ENCODE peak calls at places on chromosomes 5 and 9, in six cellular contexts. One of them, this sample, is unnamed.

GRCh38 chr5:172688735-172689572 is 47.9 kb downstream of the NEURL1B start:
- DNase-seq in activated gamma-delta T cell treated with anti-CD3 and anti-CD28 coated beads, Interleukin-2, amount 50 U/mL, for 16 hours: no peak
- DNase-seq in SJSA1: no peak
- DNase-seq in foreskin keratinocyte: peak; percentile 38
- DNase-seq in stimulated activated naive CD4-positive, alpha-beta T cell: peak; percentile 18
- DNase-seq in SK-MEL-5: no peak
- DNase-seq in this sample: no peak

GRCh38 chr5:142508027-142508426 is 177.9 kb downstream of the FGF1 start:
- DNase-seq in stimulated activated naive CD4-positive, alpha-beta T cell: no peak
- DNase-seq in SJSA1: no peak
- DNase-seq in SK-MEL-5: no peak
- DNase-seq in activated gamma-delta T cell treated with anti-CD3 and anti-CD28 coated beads, Interleukin-2, amount 50 U/mL, for 16 hours: no peak
- DNase-seq in foreskin keratinocyte: no peak
- DNase-seq in this sample: no peak

GRCh38 chr5:72464071-72464470 is 43.1 kb downstream of the ZNF366 start:
- DNase-seq in SK-MEL-5: no peak
- DNase-seq in activated gamma-delta T cell treated with anti-CD3 and anti-CD28 coated beads, Interleukin-2, amount 50 U/mL, for 16 hours: no peak
- DNase-seq in foreskin keratinocyte: peak; percentile 83
- DNase-seq in SJSA1: no peak
- DNase-seq in stimulated activated naive CD4-positive, alpha-beta T cell: no peak
- DNase-seq in this sample: no peak

GRCh38 chr5:140151719-140152609 is 23.0 kb upstream of the CYSTM1 start:
- DNase-seq in SK-MEL-5: no peak
- DNase-seq in activated gamma-delta T cell treated with anti-CD3 and anti-CD28 coated beads, Interleukin-2, amount 50 U/mL, for 16 hours: no peak
- DNase-seq in foreskin keratinocyte: no peak
- DNase-seq in SJSA1: no peak
- DNase-seq in stimulated activated naive CD4-positive, alpha-beta T cell: no peak
- DNase-seq in this sample: no peak

GRCh38 chr9:4769321-4770080 is 23.2 kb upstream of the RCL1 start:
- DNase-seq in SJSA1: no peak
- DNase-seq in stimulated activated naive CD4-positive, alpha-beta T cell: no peak
- DNase-seq in activated gamma-delta T cell treated with anti-CD3 and anti-CD28 coated beads, Interleukin-2, amount 50 U/mL, for 16 hours: no peak
- DNase-seq in foreskin keratinocyte: peak; percentile 66
- DNase-seq in SK-MEL-5: no peak
- DNase-seq in this sample: no peak

GRCh38 chr9:22863106-22863505 is 416.5 kb downstream of the DMRTA1 start:
- DNase-seq in SK-MEL-5: no peak
- DNase-seq in SJSA1: no peak
- DNase-seq in stimulated activated naive CD4-positive, alpha-beta T cell: no peak
- DNase-seq in activated gamma-delta T cell treated with anti-CD3 and anti-CD28 coated beads, Interleukin-2, amount 50 U/mL, for 16 hours: no peak
- DNase-seq in foreskin keratinocyte: no peak
- DNase-seq in this sample: no peak

GRCh38 chr5:143828710-143829109 is 16.7 kb downstream of the HMHB1 start:
- DNase-seq in foreskin keratinocyte: no peak
- DNase-seq in stimulated activated naive CD4-positive, alpha-beta T cell: no peak
- DNase-seq in SK-MEL-5: no peak
- DNase-seq in activated gamma-delta T cell treated with anti-CD3 and anti-CD28 coated beads, Interleukin-2, amount 50 U/mL, for 16 hours: no peak
- DNase-seq in SJSA1: no peak
- DNase-seq in this sample: no peak

GRCh38 chr9:33913541-33913940 is 96.6 kb downstream of the UBE2R2 start:
- DNase-seq in activated gamma-delta T cell treated with anti-CD3 and anti-CD28 coated beads, Interleukin-2, amount 50 U/mL, for 16 hours: no peak
- DNase-seq in stimulated activated naive CD4-positive, alpha-beta T cell: no peak
- DNase-seq in SJSA1: no peak
- DNase-seq in SK-MEL-5: no peak
- DNase-seq in foreskin keratinocyte: no peak
- DNase-seq in this sample: no peak

GRCh38 chr5:171272996-171273970 is 35.8 kb upstream of the TLX3 start:
- DNase-seq in stimulated activated naive CD4-positive, alpha-beta T cell: no peak
- DNase-seq in SJSA1: no peak
- DNase-seq in activated gamma-delta T cell treated with anti-CD3 and anti-CD28 coated beads, Interleukin-2, amount 50 U/mL, for 16 hours: no peak
- DNase-seq in SK-MEL-5: peak; percentile 66
- DNase-seq in foreskin keratinocyte: peak; percentile 55
- DNase-seq in this sample: no peak

GRCh38 chr5:6830643-6831239 is 117.5 kb downstream of the TENT4A start:
- DNase-seq in activated gamma-delta T cell treated with anti-CD3 and anti-CD28 coated beads, Interleukin-2, amount 50 U/mL, for 16 hours: no peak
- DNase-seq in stimulated activated naive CD4-positive, alpha-beta T cell: no peak
- DNase-seq in foreskin keratinocyte: no peak
- DNase-seq in SJSA1: no peak
- DNase-seq in SK-MEL-5: no peak
- DNase-seq in this sample: no peak

GRCh38 chr5:64666058-64666457 is 24.2 kb upstream of the SHISAL2B start:
- DNase-seq in stimulated activated naive CD4-positive, alpha-beta T cell: no peak
- DNase-seq in activated gamma-delta T cell treated with anti-CD3 and anti-CD28 coated beads, Interleukin-2, amount 50 U/mL, for 16 hours: no peak
- DNase-seq in SJSA1: no peak
- DNase-seq in SK-MEL-5: no peak
- DNase-seq in foreskin keratinocyte: peak; percentile 77
- DNase-seq in this sample: no peak

GRCh38 chr5:125597338-125597737 is 825.9 kb upstream of the GRAMD2B start:
- DNase-seq in foreskin keratinocyte: peak; percentile 72
- DNase-seq in SK-MEL-5: peak; percentile 7
- DNase-seq in stimulated activated naive CD4-positive, alpha-beta T cell: no peak
- DNase-seq in activated gamma-delta T cell treated with anti-CD3 and anti-CD28 coated beads, Interleukin-2, amount 50 U/mL, for 16 hours: no peak
- DNase-seq in SJSA1: peak; percentile 82
- DNase-seq in this sample: no peak

GRCh38 chr5:179110528-179110927 is 50.4 kb downstream of the ZNF354C start:
- DNase-seq in stimulated activated naive CD4-positive, alpha-beta T cell: no peak
- DNase-seq in SK-MEL-5: no peak
- DNase-seq in foreskin keratinocyte: no peak
- DNase-seq in activated gamma-delta T cell treated with anti-CD3 and anti-CD28 coated beads, Interleukin-2, amount 50 U/mL, for 16 hours: no peak
- DNase-seq in SJSA1: no peak
- DNase-seq in this sample: no peak

GRCh38 chr9:106921341-106921899 is 58.5 kb downstream of the ZNF462 start:
- DNase-seq in stimulated activated naive CD4-positive, alpha-beta T cell: peak; percentile 1
- DNase-seq in foreskin keratinocyte: peak; percentile 71
- DNase-seq in SJSA1: peak; percentile 60
- DNase-seq in SK-MEL-5: peak; percentile 82
- DNase-seq in activated gamma-delta T cell treated with anti-CD3 and anti-CD28 coated beads, Interleukin-2, amount 50 U/mL, for 16 hours: no peak
- DNase-seq in this sample: peak; percentile 92

GRCh38 chr5:179776413-179776938 is 17.3 kb upstream of the LTC4S start:
- DNase-seq in SK-MEL-5: no peak
- DNase-seq in stimulated activated naive CD4-positive, alpha-beta T cell: no peak
- DNase-seq in activated gamma-delta T cell treated with anti-CD3 and anti-CD28 coated beads, Interleukin-2, amount 50 U/mL, for 16 hours: no peak
- DNase-seq in SJSA1: no peak
- DNase-seq in foreskin keratinocyte: no peak
- DNase-seq in this sample: no peak

GRCh38 chr9:88852794-88853193 is 138.5 kb upstream of the S1PR3 start:
- DNase-seq in activated gamma-delta T cell treated with anti-CD3 and anti-CD28 coated beads, Interleukin-2, amount 50 U/mL, for 16 hours: no peak
- DNase-seq in foreskin keratinocyte: peak; percentile 94
- DNase-seq in SK-MEL-5: peak; percentile 41
- DNase-seq in SJSA1: peak; percentile 78
- DNase-seq in stimulated activated naive CD4-positive, alpha-beta T cell: no peak
- DNase-seq in this sample: no peak

GRCh38 chr5:41869150-41869738 is 981 bp downstream of the OXCT1 start:
- DNase-seq in activated gamma-delta T cell treated with anti-CD3 and anti-CD28 coated beads, Interleukin-2, amount 50 U/mL, for 16 hours: no peak
- DNase-seq in stimulated activated naive CD4-positive, alpha-beta T cell: no peak
- DNase-seq in SK-MEL-5: no peak
- DNase-seq in SJSA1: no peak
- DNase-seq in foreskin keratinocyte: no peak
- DNase-seq in this sample: peak; percentile 60

GRCh38 chr5:56686337-56687198 is 128.8 kb upstream of the MAP3K1 start:
- DNase-seq in stimulated activated naive CD4-positive, alpha-beta T cell: no peak
- DNase-seq in foreskin keratinocyte: no peak
- DNase-seq in SJSA1: no peak
- DNase-seq in activated gamma-delta T cell treated with anti-CD3 and anti-CD28 coated beads, Interleukin-2, amount 50 U/mL, for 16 hours: no peak
- DNase-seq in SK-MEL-5: no peak
- DNase-seq in this sample: no peak

GRCh38 chr5:102283111-102283797 is 12.8 kb downstream of the SLCO4C1 start:
- DNase-seq in SK-MEL-5: no peak
- DNase-seq in stimulated activated naive CD4-positive, alpha-beta T cell: no peak
- DNase-seq in foreskin keratinocyte: no peak
- DNase-seq in activated gamma-delta T cell treated with anti-CD3 and anti-CD28 coated beads, Interleukin-2, amount 50 U/mL, for 16 hours: no peak
- DNase-seq in SJSA1: no peak
- DNase-seq in this sample: no peak

GRCh38 chr9:91639054-91639453 is 215.4 kb upstream of the NFIL3 start:
- DNase-seq in activated gamma-delta T cell treated with anti-CD3 and anti-CD28 coated beads, Interleukin-2, amount 50 U/mL, for 16 hours: no peak
- DNase-seq in SK-MEL-5: no peak
- DNase-seq in foreskin keratinocyte: no peak
- DNase-seq in stimulated activated naive CD4-positive, alpha-beta T cell: no peak
- DNase-seq in SJSA1: no peak
- DNase-seq in this sample: no peak

GRCh38 chr5:87147441-87147840 is 120.2 kb upstream of the RASA1 start:
- DNase-seq in foreskin keratinocyte: no peak
- DNase-seq in SK-MEL-5: no peak
- DNase-seq in activated gamma-delta T cell treated with anti-CD3 and anti-CD28 coated beads, Interleukin-2, amount 50 U/mL, for 16 hours: no peak
- DNase-seq in SJSA1: no peak
- DNase-seq in stimulated activated naive CD4-positive, alpha-beta T cell: no peak
- DNase-seq in this sample: no peak

GRCh38 chr5:157167219-157167621 is 1.2 kb upstream of the GARIN3 start:
- DNase-seq in foreskin keratinocyte: no peak
- DNase-seq in SJSA1: peak; percentile 50
- DNase-seq in activated gamma-delta T cell treated with anti-CD3 and anti-CD28 coated beads, Interleukin-2, amount 50 U/mL, for 16 hours: no peak
- DNase-seq in stimulated activated naive CD4-positive, alpha-beta T cell: no peak
- DNase-seq in SK-MEL-5: no peak
- DNase-seq in this sample: no peak

GRCh38 chr5:87233122-87233521 is 34.6 kb upstream of the RASA1 start:
- DNase-seq in SJSA1: no peak
- DNase-seq in foreskin keratinocyte: no peak
- DNase-seq in SK-MEL-5: no peak
- DNase-seq in activated gamma-delta T cell treated with anti-CD3 and anti-CD28 coated beads, Interleukin-2, amount 50 U/mL, for 16 hours: no peak
- DNase-seq in stimulated activated naive CD4-positive, alpha-beta T cell: no peak
- DNase-seq in this sample: no peak

GRCh38 chr5:80245986-80246781 is 9.7 kb downstream of the SERINC5 start:
- DNase-seq in stimulated activated naive CD4-positive, alpha-beta T cell: no peak
- DNase-seq in foreskin keratinocyte: peak; percentile 32
- DNase-seq in activated gamma-delta T cell treated with anti-CD3 and anti-CD28 coated beads, Interleukin-2, amount 50 U/mL, for 16 hours: no peak
- DNase-seq in SJSA1: no peak
- DNase-seq in SK-MEL-5: no peak
- DNase-seq in this sample: peak; percentile 30

GRCh38 chr9:124574944-124575343 is 67.7 kb upstream of the NR5A1 start:
- DNase-seq in stimulated activated naive CD4-positive, alpha-beta T cell: no peak
- DNase-seq in activated gamma-delta T cell treated with anti-CD3 and anti-CD28 coated beads, Interleukin-2, amount 50 U/mL, for 16 hours: no peak
- DNase-seq in SJSA1: peak; percentile 74
- DNase-seq in SK-MEL-5: no peak
- DNase-seq in foreskin keratinocyte: peak; percentile 90
- DNase-seq in this sample: no peak

GRCh38 chr5:171543486-171543885 is 124.0 kb downstream of the FGF18 start:
- DNase-seq in SK-MEL-5: no peak
- DNase-seq in SJSA1: no peak
- DNase-seq in activated gamma-delta T cell treated with anti-CD3 and anti-CD28 coated beads, Interleukin-2, amount 50 U/mL, for 16 hours: no peak
- DNase-seq in stimulated activated naive CD4-positive, alpha-beta T cell: no peak
- DNase-seq in foreskin keratinocyte: peak; percentile 32
- DNase-seq in this sample: no peak

GRCh38 chr9:105466898-105467455 is 19.1 kb downstream of the FSD1L start:
- DNase-seq in stimulated activated naive CD4-positive, alpha-beta T cell: no peak
- DNase-seq in foreskin keratinocyte: no peak
- DNase-seq in SJSA1: peak; percentile 13
- DNase-seq in SK-MEL-5: peak; percentile 50
- DNase-seq in activated gamma-delta T cell treated with anti-CD3 and anti-CD28 coated beads, Interleukin-2, amount 50 U/mL, for 16 hours: no peak
- DNase-seq in this sample: no peak

GRCh38 chr9:1047605-1048235 is 2.4 kb upstream of the DMRT2 start:
- DNase-seq in activated gamma-delta T cell treated with anti-CD3 and anti-CD28 coated beads, Interleukin-2, amount 50 U/mL, for 16 hours: no peak
- DNase-seq in stimulated activated naive CD4-positive, alpha-beta T cell: no peak
- DNase-seq in foreskin keratinocyte: no peak
- DNase-seq in SK-MEL-5: no peak
- DNase-seq in SJSA1: no peak
- DNase-seq in this sample: no peak

GRCh38 chr9:78261403-78262001 is 25.6 kb downstream of the CEP78 start:
- DNase-seq in activated gamma-delta T cell treated with anti-CD3 and anti-CD28 coated beads, Interleukin-2, amount 50 U/mL, for 16 hours: no peak
- DNase-seq in foreskin keratinocyte: no peak
- DNase-seq in stimulated activated naive CD4-positive, alpha-beta T cell: no peak
- DNase-seq in SK-MEL-5: peak; percentile 56
- DNase-seq in SJSA1: peak; percentile 10
- DNase-seq in this sample: peak; percentile 23

This sample was measured in HAP-1.